ENCODE peak calls at places on chromosomes 1 and 21, in eight cellular contexts. N is MCF 10A, E is B cell, K is HepG2, R is brain microvascular endothelial cell, B is WTC11, O is astrocyte of the cerebellum, C is cardiac muscle cell. P is an unnamed sample.

GRCh38 chr1:236013330-236013729 is 51.6 kb downstream of the NID1 start:
- DNase-seq in O (no peak), K (no peak), C (no peak), N (no peak), B (no peak), R (no peak), E (no peak), P (no peak)

GRCh38 chr1:59707216-59707615 is 107.5 kb upstream of the HOOK1 start:
- DNase-seq in O (peak), N (peak), C (no peak), E (no peak), B (no peak), K (no peak), R (peak), P (no peak)

GRCh38 chr21:37878946-37879660 is 37.2 kb downstream of the KCNJ6 start:
- DNase-seq in C (no peak), O (peak), E (no peak), K (no peak), B (no peak), N (peak), R (peak), P (no peak)

GRCh38 chr1:239914827-239915231 is 176.9 kb upstream of the FMN2 start:
- DNase-seq in R (peak), N (peak), E (no peak), K (no peak), C (no peak), B (no peak), O (peak), P (no peak)

GRCh38 chr1:161805399-161806197 is 39.5 kb downstream of the ATF6 start:
- DNase-seq in C (no peak), N (no peak), R (no peak), B (no peak), K (no peak), O (no peak), E (no peak), P (no peak)

GRCh38 chr1:219138747-219139146 is 34.9 kb upstream of the LYPLAL1 start:
- DNase-seq in E (no peak), O (no peak), K (no peak), N (no peak), B (no peak), R (no peak), C (no peak), P (no peak)

GRCh38 chr1:207579436-207579799 is 65.5 kb upstream of the CR1L start:
- DNase-seq in R (peak), K (peak), E (peak), N (peak), C (peak), O (no peak), B (peak), P (peak)

GRCh38 chr1:11845641-11846335 is 1.8 kb downstream of the NPPA start:
- DNase-seq in E (no peak), K (peak), R (no peak), B (no peak), N (peak), C (peak), O (peak), P (peak)

GRCh38 chr1:37602750-37603694 is 7.3 kb upstream of the GNL2 start:
- DNase-seq in R (peak), N (peak), K (peak), E (peak), B (peak), C (peak), O (no peak), P (peak)

GRCh38 chr1:234975122-234975940 is 153.3 kb downstream of the TOMM20 start:
- DNase-seq in B (no peak), C (no peak), R (peak), E (no peak), N (peak), K (peak), O (peak), P (no peak)

GRCh38 chr1:38327559-38327973 is 281.0 kb upstream of the POU3F1 start:
- DNase-seq in K (no peak), R (no peak), E (no peak), O (no peak), N (no peak), B (no peak), C (peak), P (no peak)

GRCh38 chr1:30109853-30110252 is 613.5 kb downstream of the MATN1 start:
- DNase-seq in E (no peak), O (peak), C (no peak), R (no peak), B (no peak), N (peak), K (no peak), P (no peak)

GRCh38 chr1:245247791-245248789 is 93.3 kb downstream of the KIF26B start:
- DNase-seq in K (no peak), R (no peak), C (no peak), O (no peak), E (no peak), N (no peak), B (no peak), P (no peak)

GRCh38 chr1:19643602-19644419 is at the start of gene NBL1:
- DNase-seq in K (no peak), N (peak), C (peak), R (peak), O (no peak), B (no peak), E (no peak), P (peak)

GRCh38 chr1:163085041-163085903 is 16.1 kb downstream of the RGS4 start:
- DNase-seq in E (no peak), K (no peak), O (no peak), C (no peak), B (no peak), R (no peak), N (no peak), P (no peak)

GRCh38 chr1:16926491-16927195 is 4.9 kb downstream of the CROCC start:
- DNase-seq in O (peak), K (no peak), N (no peak), R (no peak), C (no peak), E (no peak), B (no peak), P (peak)

GRCh38 chr1:246591504-246591903 is 25.2 kb downstream of the CNST start:
- DNase-seq in E (no peak), R (no peak), O (no peak), B (no peak), C (no peak), N (no peak), K (no peak), P (no peak)

GRCh38 chr21:24118738-24119470 is 1488.4 kb downstream of the MRPL39 start:
- DNase-seq in B (no peak), E (no peak), K (no peak), C (no peak), N (no peak), O (no peak), R (peak), P (no peak)

GRCh38 chr1:201791775-201792166 is 37.2 kb upstream of the IPO9 start:
- DNase-seq in E (no peak), N (peak), C (no peak), K (no peak), B (no peak), R (peak), O (peak), P (no peak)

GRCh38 chr1:29260531-29260930 is 24.2 kb downstream of the PTPRU start:
- DNase-seq in B (peak), R (no peak), C (no peak), E (no peak), K (no peak), N (no peak), O (no peak), P (no peak)

GRCh38 chr1:160211010-160211790 is 6.0 kb downstream of the PEA15 start:
- DNase-seq in B (peak), K (no peak), O (no peak), R (no peak), N (no peak), C (no peak), E (no peak), P (no peak)

GRCh38 chr1:8976338-8976737 is 30.7 kb downstream of the CA6 start:
- DNase-seq in O (no peak), N (no peak), K (no peak), B (no peak), E (no peak), C (no peak), R (no peak), P (no peak)

GRCh38 chr1:234916840-234917239 is 211.8 kb downstream of the TOMM20 start:
- DNase-seq in O (no peak), B (no peak), E (no peak), R (no peak), N (no peak), K (no peak), C (no peak), P (no peak)

GRCh38 chr21:29643289-29643688 is 296.5 kb downstream of the GRIK1 start:
- DNase-seq in N (no peak), K (no peak), O (no peak), E (no peak), B (no peak), C (no peak), R (no peak), P (no peak)

GRCh38 chr1:26529655-26530539 is at the start of gene RPS6KA1:
- DNase-seq in K (peak), R (no peak), O (no peak), C (peak), B (peak), N (peak), E (peak), P (peak)

GRCh38 chr1:89721351-89721750 is 88.4 kb downstream of the LRRC8C start:
- DNase-seq in N (peak), C (no peak), E (no peak), K (no peak), R (peak), O (no peak), B (no peak), P (no peak)

GRCh38 chr1:97920275-97920831 is 481 bp downstream of the DPYD start:
- DNase-seq in N (peak), B (no peak), O (no peak), R (no peak), C (no peak), E (no peak), K (peak), P (no peak)

GRCh38 chr1:38256072-38256471 is 209.5 kb upstream of the POU3F1 start:
- DNase-seq in E (no peak), O (no peak), C (no peak), N (no peak), K (no peak), B (peak), R (no peak), P (no peak)

GRCh38 chr1:204206121-204206520 is 7.7 kb downstream of the GOLT1A start:
- DNase-seq in K (no peak), N (no peak), C (no peak), E (no peak), O (no peak), B (no peak), R (no peak), P (no peak)

GRCh38 chr1:16717174-16718108 is 22.9 kb upstream of the RNU1-4 start:
- DNase-seq in R (no peak), K (no peak), B (peak), E (no peak), N (peak), C (peak), O (no peak), P (peak)

GRCh38 chr21:45536301-45537081 is 5.7 kb downstream of the SLC19A1 start:
- DNase-seq in N (no peak), C (no peak), K (no peak), B (peak), O (no peak), E (no peak), R (no peak), P (peak)

GRCh38 chr1:6523566-6523965 is 30.7 kb downstream of the NOL9 start:
- DNase-seq in B (peak), R (no peak), O (no peak), E (no peak), C (peak), N (peak), K (peak), P (peak)

GRCh38 chr1:20787775-20788488 is 825 bp upstream of the HP1BP3 start:
- DNase-seq in E (no peak), O (peak), N (peak), B (no peak), C (peak), R (peak), K (peak), P (no peak)

GRCh38 chr1:48493970-48494769 is 22.2 kb upstream of the SPATA6 start:
- DNase-seq in K (peak), N (peak), E (no peak), C (no peak), B (no peak), R (peak), O (peak), P (no peak)

GRCh38 chr1:8201331-8201861 is 116.5 kb upstream of the SLC45A1 start:
- DNase-seq in O (no peak), N (peak), R (no peak), K (peak), B (no peak), C (no peak), E (no peak), P (peak)

GRCh38 chr1:3904006-3904842 is 4.2 kb upstream of the C1orf174 start:
- DNase-seq in K (no peak), C (no peak), O (no peak), B (no peak), R (no peak), N (no peak), E (no peak), P (no peak)

GRCh38 chr1:61397915-61398314 is 315.6 kb downstream of the NFIA start:
- DNase-seq in O (peak), C (no peak), N (no peak), B (no peak), E (no peak), K (no peak), R (peak), P (no peak)

GRCh38 chr1:183699643-183700160 is 46.6 kb upstream of the APOBEC4 start:
- DNase-seq in N (peak), E (no peak), C (peak), K (peak), R (peak), B (no peak), O (no peak), P (peak)

GRCh38 chr1:220761688-220762427 is 13.7 kb downstream of the MTARC2 start:
- DNase-seq in N (no peak), B (no peak), O (no peak), R (no peak), K (peak), E (no peak), C (no peak), P (no peak)

GRCh38 chr1:28236656-28237331 is 870 bp downstream of the ATP5IF1 start:
- DNase-seq in O (no peak), E (no peak), K (no peak), R (no peak), C (no peak), N (no peak), B (no peak), P (no peak)

GRCh38 chr1:25217015-25217414 is 15.3 kb downstream of the SYF2 start:
- DNase-seq in B (no peak), K (no peak), N (no peak), R (no peak), O (no peak), C (no peak), E (no peak), P (no peak)

GRCh38 chr1:25219661-25220251 is 12.5 kb downstream of the SYF2 start:
- DNase-seq in K (no peak), E (no peak), R (no peak), O (no peak), N (no peak), C (no peak), B (no peak), P (no peak)

GRCh38 chr1:25212725-25213124 is 19.6 kb downstream of the SYF2 start:
- DNase-seq in B (no peak), K (peak), N (no peak), O (no peak), E (no peak), C (no peak), R (no peak), P (no peak)

GRCh38 chr1:25217598-25218232 is 14.6 kb downstream of the SYF2 start:
- DNase-seq in O (no peak), B (no peak), E (no peak), C (no peak), N (no peak), R (no peak), K (no peak), P (no peak)

DNA sequence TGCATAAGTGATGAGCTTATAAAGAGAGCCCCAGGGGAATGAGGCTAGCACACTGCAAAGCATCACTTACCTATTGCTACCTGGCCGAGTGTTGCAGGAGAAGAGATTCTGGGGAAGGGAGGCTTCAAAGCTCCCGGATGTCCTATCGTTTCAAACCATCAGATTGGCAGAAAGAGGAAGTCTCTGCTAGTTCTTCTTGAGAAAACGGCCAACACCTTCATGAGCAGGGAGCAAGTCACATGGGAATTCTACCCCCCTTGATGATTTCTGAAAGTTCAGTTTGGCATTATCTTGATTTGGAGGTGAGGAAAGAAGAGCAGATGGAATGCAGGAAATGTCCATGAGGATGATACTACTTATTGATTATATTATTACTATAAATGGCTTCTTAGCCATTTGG is 16.2 kb downstream of the SYF2 start:
- DNase-seq in B (no peak), C (no peak), E (no peak), K (no peak), R (no peak), N (no peak), O (no peak), P (no peak)
- TF ChIP-seq CTCF in B (no peak), C (no peak), E (no peak), K (no peak), R (no peak), N (no peak), O (no peak), P (no peak)

GRCh38 chr1:211135342-211135950 is 1.5 kb upstream of the KCNH1 start:
- DNase-seq in N (peak), K (peak), R (peak), C (peak), B (no peak), O (peak), E (no peak), P (no peak)
- TF ChIP-seq CTCF in N (peak), K (peak), R (peak), C (peak), B (peak), O (peak), E (peak), P (peak)

GRCh38 chr1:58687516-58687915 is 12.3 kb downstream of the MYSM1 start:
- DNase-seq in N (no peak), O (no peak), B (no peak), E (no peak), C (no peak), R (no peak), K (no peak), P (no peak)
- TF ChIP-seq CTCF in N (no peak), O (no peak), B (no peak), E (no peak), C (no peak), R (no peak), K (no peak), P (no peak)

DNA sequence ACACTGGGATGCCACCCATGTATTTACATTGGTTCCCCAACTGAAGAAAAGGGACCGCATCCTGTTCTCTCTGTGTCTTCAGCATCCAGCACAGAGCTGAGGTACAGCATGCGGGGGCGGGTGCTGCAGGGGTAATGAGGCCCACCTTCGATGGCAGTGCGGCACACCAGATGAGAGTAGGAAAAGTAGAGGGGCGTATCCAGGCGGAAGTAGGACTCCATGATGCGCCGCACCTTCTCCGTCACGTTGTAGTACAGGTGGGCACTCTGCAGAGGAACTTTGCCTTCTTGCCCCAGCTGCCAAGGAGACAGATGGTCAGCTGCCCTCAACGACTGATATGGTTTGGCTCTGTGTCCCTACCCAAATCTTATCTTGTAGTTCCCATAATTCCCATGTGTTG is 10.0 kb upstream of the CLDN19 start:
- DNase-seq in B (no peak), C (no peak), K (no peak), O (no peak), E (no peak), R (no peak), N (no peak), P (no peak)
- TF ChIP-seq CTCF in B (no peak), C (no peak), K (no peak), O (no peak), E (no peak), R (no peak), N (no peak), P (no peak)

GRCh38 chr1:15168479-15168878 is 14.9 kb downstream of the TMEM51 start:
- DNase-seq in K (no peak), B (no peak), O (no peak), R (peak), N (peak), C (no peak), E (no peak), P (no peak)
- TF ChIP-seq CTCF in K (no peak), B (no peak), O (no peak), R (peak), N (no peak), C (peak), E (no peak), P (no peak)

GRCh38 chr1:172380441-172381244 is 39.8 kb upstream of the C1orf105 start:
- DNase-seq in B (no peak), R (no peak), K (no peak), N (no peak), O (no peak), E (peak), C (no peak), P (no peak)
- TF ChIP-seq CTCF in B (no peak), R (no peak), K (no peak), N (no peak), O (no peak), E (no peak), C (no peak), P (no peak)